ENCODE peak calls at places on chromosome 13, in five cellular contexts. C, O, Z, W and H are unnamed samples. For H3K4me1, the result is how much of the 10 kb centered on the place peaks cover.

GRCh38 chr13:103354189-103354588 is 288.0 kb upstream of the SLC10A2 start:
- DNase-seq in Z (no peak), O (no peak), W (no peak), C (no peak), H (no peak)

GRCh38 chr13:45749026-45749759 is 47.1 kb downstream of the CBY2 start:
- DNase-seq in W (no peak), C (no peak), O (no peak), Z (no peak), H (no peak)

GRCh38 chr13:30240608-30241007 is 66.7 kb downstream of the KATNAL1 start:
- DNase-seq in W (no peak), Z (no peak), C (no peak), O (no peak), H (no peak)

GRCh38 chr13:84655677-84656076 is 773.4 kb upstream of the SLITRK1 start:
- DNase-seq in Z (no peak), O (no peak), C (no peak), W (no peak), H (no peak)

GRCh38 chr13:26254583-26255102 is 714 bp downstream of the CDK8 start:
- DNase-seq in W (peak), Z (peak), C (peak), O (peak), H (peak)

GRCh38 chr13:39870197-39870746 is 214.8 kb downstream of the COG6 start:
- DNase-seq in W (no peak), Z (no peak), C (no peak), O (no peak), H (no peak)

GRCh38 chr13:29832899-29833298 is 17.5 kb downstream of the UBL3 start:
- DNase-seq in C (no peak), O (no peak), Z (no peak), W (no peak), H (no peak)

GRCh38 chr13:60463787-60464186 is 66.8 kb downstream of the TDRD3 start:
- DNase-seq in W (no peak), C (no peak), O (no peak), Z (no peak), H (no peak)

GRCh38 chr13:34578471-34578870 is 363.6 kb upstream of the NBEA start:
- DNase-seq in Z (no peak), C (no peak), O (no peak), W (no peak), H (no peak)

GRCh38 chr13:102892504-102892903 is 46.7 kb downstream of the ERCC5 start:
- DNase-seq in W (no peak), Z (no peak), C (no peak), O (no peak), H (no peak)

GRCh38 chr13:60788156-60788829 is 391.3 kb downstream of the TDRD3 start:
- DNase-seq in W (no peak), C (peak), O (no peak), Z (peak), H (peak)

GRCh38 chr13:29791997-29792775 is 58.2 kb downstream of the UBL3 start:
- DNase-seq in O (no peak), W (no peak), C (no peak), Z (no peak), H (no peak)

GRCh38 chr13:27130223-27131015 is 41.2 kb downstream of the USP12 start:
- DNase-seq in O (no peak), Z (no peak), W (no peak), C (no peak), H (no peak)

GRCh38 chr13:64640002-64640401 is 2590.1 kb downstream of the PCDH9 start:
- DNase-seq in Z (no peak), W (no peak), C (no peak), O (no peak), H (no peak)

GRCh38 chr13:111554539-111555267 is 234.3 kb downstream of the TEX29 start:
- DNase-seq in W (no peak), C (no peak), Z (no peak), O (peak), H (no peak)

GRCh38 chr13:64912141-64912540 is 2318.0 kb downstream of the PCDH9 start:
- DNase-seq in W (no peak), Z (no peak), C (no peak), O (no peak), H (no peak)

GRCh38 chr13:112643759-112644459 is 45.9 kb upstream of the ATP11A start:
- DNase-seq in Z (no peak), C (no peak), O (no peak), W (peak), H (no peak)

GRCh38 chr13:111359237-111359915 is 38.9 kb downstream of the TEX29 start:
- DNase-seq in C (no peak), O (no peak), Z (no peak), W (no peak), H (no peak)

GRCh38 chr13:51849145-51850101 is 4.4 kb upstream of the TMEM272 start:
- DNase-seq in C (no peak), O (no peak), W (no peak), Z (no peak), H (no peak)

GRCh38 chr13:105340061-105340606 is 1195.3 kb downstream of the EFNB2 start:
- DNase-seq in Z (no peak), O (no peak), W (no peak), C (no peak), H (no peak)

GRCh38 chr13:75318138-75318833 is 163.7 kb downstream of the TBC1D4 start:
- DNase-seq in W (no peak), C (no peak), O (no peak), Z (no peak), H (no peak)

GRCh38 chr13:98405107-98405571 is 171.8 kb downstream of the STK24 start:
- DNase-seq in O (no peak), Z (no peak), W (no peak), C (no peak), H (no peak)

GRCh38 chr13:36059366-36059765 is 71.8 kb downstream of the DCLK1 start:
- DNase-seq in W (no peak), C (no peak), Z (no peak), O (no peak), H (no peak)

GRCh38 chr13:46113596-46113995 is 8.8 kb upstream of the CPB2 start:
- DNase-seq in C (no peak), Z (no peak), W (no peak), O (no peak), H (no peak)

GRCh38 chr13:43397110-43397509 is 373.7 kb downstream of the DNAJC15 start:
- DNase-seq in W (no peak), Z (no peak), C (no peak), O (no peak), H (no peak)

GRCh38 chr13:80256352-80256932 is 84.5 kb downstream of the SPRY2 start:
- DNase-seq in O (no peak), C (no peak), Z (no peak), W (no peak), H (no peak)

GRCh38 chr13:33617055-33617454 is 200.9 kb upstream of the RFC3 start:
- DNase-seq in Z (no peak), O (no peak), W (no peak), C (no peak), H (no peak)

GRCh38 chr13:42754801-42755513 is 26.4 kb upstream of the FAM216B start:
- DNase-seq in W (no peak), Z (no peak), C (no peak), O (no peak), H (no peak)

GRCh38 chr13:45335397-45336024 is 5.5 kb downstream of the TPT1 start:
- DNase-seq in C (no peak), O (no peak), Z (no peak), W (no peak), H (no peak)

GRCh38 chr13:43874512-43875092 is 4.9 kb downstream of the CCDC122 start:
- DNase-seq in Z (no peak), O (no peak), W (no peak), C (no peak), H (no peak)

GRCh38 chr13:36788276-36788675 is 30.7 kb upstream of the RFXAP start:
- DNase-seq in W (no peak), Z (no peak), C (no peak), O (no peak), H (no peak)

GRCh38 chr13:91609353-91609752 is 210.9 kb downstream of the GPC5 start:
- DNase-seq in O (no peak), C (no peak), W (no peak), Z (no peak), H (no peak)

GRCh38 chr13:48411281-48412099 is 1.4 kb downstream of the LPAR6 start:
- DNase-seq in Z (no peak), C (no peak), W (no peak), O (no peak), H (no peak)

GRCh38 chr13:75489502-75490263 is 7.7 kb upstream of the TBC1D4 start:
- DNase-seq in W (peak), C (no peak), Z (no peak), O (no peak), H (no peak)

GRCh38 chr13:79919109-79919508 is 421.8 kb downstream of the SPRY2 start:
- DNase-seq in O (no peak), W (no peak), Z (no peak), C (no peak), H (no peak)

GRCh38 chr13:97239943-97240788 is 18.0 kb downstream of the MBNL2 start:
- DNase-seq in O (no peak), C (no peak), W (no peak), Z (no peak), H (no peak)
- H3K4me1 ChIP-seq in O (half or more), C (half or more), W (under half), Z (half or more), H (under half)

GRCh38 chr13:76667551-76667950 is 218.7 kb downstream of the KCTD12 start:
- DNase-seq in Z (no peak), O (no peak), C (no peak), W (no peak), H (no peak)
- TF ChIP-seq CTCF in Z (peak), O (no peak), C (peak), W (no peak), H (no peak)

DNA sequence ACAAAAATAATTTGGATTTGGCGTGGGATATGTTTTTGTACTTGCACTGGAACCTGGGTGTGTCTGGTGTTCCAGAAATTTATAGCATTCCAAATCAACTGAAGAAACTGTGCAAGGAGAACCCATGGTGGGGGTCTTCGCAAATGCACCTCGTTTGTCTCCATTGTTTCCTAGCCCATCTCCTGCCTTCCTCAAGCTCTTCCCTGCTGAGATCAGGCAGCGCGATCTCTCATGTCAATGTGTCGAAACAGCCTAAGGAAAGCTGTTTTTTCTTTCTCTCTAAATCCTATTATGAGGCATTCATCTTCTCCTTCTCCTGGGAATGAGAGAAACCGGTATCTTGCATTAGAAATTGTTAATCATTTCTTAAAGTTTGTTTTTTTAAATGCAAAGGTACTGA is 131.0 kb downstream of the KLF5 start:
- DNase-seq in W (no peak), C (no peak), O (no peak), Z (no peak), H (no peak)
- H3K4me3 ChIP-seq in W (no peak), C (no peak), O (no peak), Z (no peak), H (peak)

DNA sequence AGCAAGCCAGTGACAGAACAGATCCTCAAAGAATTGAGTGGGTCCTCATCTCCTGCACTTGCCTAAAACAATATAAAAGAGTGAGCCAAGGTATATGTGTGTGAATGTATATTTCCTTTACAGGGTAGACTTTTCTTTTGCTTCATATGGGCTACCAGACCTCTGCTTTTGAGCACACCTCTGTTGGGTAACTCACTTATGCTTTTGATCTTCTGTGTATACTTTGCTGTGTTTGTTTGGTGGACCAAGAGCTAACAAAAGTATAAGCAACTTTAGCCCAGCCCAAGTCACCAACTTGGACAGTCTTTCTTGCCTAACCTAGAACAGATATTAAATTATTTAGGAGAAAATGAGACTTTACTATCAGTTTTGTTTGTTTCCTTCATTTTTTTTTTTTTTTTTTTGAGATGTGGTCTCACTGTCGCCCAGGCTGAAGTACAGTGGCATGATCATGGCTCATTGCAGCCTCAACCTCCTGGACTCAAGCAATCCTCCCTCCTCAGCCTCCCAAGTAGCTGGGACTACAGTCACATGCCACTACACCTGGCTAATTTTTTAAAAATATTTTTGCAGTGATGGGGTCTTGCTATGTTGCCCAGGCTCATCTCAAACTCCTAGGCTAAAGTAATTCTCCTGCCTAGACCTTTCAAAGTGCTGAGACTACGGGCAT is 513.1 kb downstream of the DCT start:
- DNase-seq in W (no peak), Z (no peak), O (no peak), C (no peak), H (no peak)
- H3K4me1 ChIP-seq in W (under half), Z (under half), O (under half), C (under half), H (under half)

GRCh38 chr13:113968463-113969310 is 5.2 kb downstream of the C13orf46 start:
- DNase-seq in C (no peak), Z (peak), W (peak), O (no peak), H (no peak)
- TF ChIP-seq CTCF in C (no peak), Z (no peak), W (no peak), O (no peak), H (no peak)

GRCh38 chr13:110012102-110012739 is 225.8 kb upstream of the IRS2 start:
- DNase-seq in W (peak), C (no peak), O (no peak), Z (no peak), H (no peak)
- H3K4me3 ChIP-seq in W (no peak), C (no peak), O (no peak), Z (no peak), H (no peak)

DNA sequence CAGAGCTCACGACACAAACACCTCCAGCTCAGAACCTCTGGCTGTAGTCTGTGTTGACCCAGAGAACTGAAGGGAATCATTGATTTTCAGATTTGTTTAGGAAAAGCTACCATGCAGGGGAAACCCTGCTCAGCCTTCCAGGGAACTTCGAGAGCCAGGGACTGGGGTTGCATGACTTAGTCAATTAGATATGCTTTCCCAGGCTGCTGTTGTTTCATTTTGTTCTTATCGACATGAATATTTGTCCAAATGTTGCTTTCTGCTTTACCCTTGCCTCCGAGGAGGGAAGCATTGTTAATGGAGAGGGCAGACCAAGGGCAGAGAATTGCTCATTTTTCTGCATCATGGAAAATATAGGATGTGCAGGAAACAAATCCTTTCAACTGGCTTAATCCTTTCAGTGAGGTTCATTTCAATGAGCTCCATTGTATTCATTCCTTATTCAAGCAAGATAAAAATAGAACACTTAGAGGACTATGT is 82.5 kb downstream of the KLF5 start:
- DNase-seq in O (no peak), C (no peak), W (no peak), Z (no peak), H (no peak)
- H3K4me1 ChIP-seq in O (under half), C (under half), W (under half), Z (under half), H (under half)

DNA sequence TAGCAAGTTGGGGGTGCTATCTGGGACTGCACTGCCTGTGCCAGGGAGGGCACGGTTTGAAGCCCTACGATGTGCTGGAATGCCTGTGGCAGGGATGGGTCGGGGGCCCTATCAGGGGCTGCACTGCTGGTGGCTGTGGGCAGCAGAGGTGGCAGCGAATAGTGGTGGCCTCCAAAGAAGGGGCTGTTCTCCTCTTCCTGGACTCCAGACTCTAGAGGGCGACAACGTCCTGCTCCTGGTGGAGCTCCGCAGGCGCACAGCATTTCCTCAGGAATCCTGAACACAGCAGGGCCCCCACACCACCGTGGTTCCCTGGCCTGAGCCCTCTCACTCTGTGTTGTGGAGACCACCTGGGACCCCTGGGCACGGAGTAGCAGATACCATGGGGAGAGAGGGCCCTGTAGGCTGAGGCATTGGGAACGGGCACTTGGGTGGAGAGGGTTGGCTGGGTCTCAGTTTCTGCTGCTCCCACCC is 145.6 kb downstream of the TNFRSF19 start:
- DNase-seq in W (no peak), O (no peak), Z (no peak), C (no peak), H (no peak)
- TF ChIP-seq CTCF in W (peak), O (no peak), Z (no peak), C (peak), H (peak)

DNA sequence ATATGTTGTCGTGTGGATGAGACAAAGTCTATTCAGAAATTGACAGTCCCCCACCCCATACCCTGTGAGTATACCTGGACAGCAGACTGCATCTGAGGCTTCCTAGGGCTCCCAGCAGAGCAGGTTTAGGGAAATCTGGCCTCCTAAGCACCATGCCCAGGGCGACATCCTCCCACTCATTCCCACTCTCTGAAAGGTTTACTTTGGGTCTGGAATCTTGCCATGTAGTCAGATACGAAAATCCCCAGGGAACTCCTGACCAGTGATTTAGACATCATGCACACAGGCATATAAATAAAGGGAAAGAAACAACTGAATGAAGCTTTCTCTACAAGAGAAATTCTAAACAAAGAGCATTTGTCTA is 717 bp upstream of the NALCN start:
- DNase-seq in C (no peak), Z (no peak), W (no peak), O (no peak), H (no peak)
- H3K4me3 ChIP-seq in C (peak), Z (peak), W (no peak), O (peak), H (peak)